ENCODE peak calls at places on chromosome 6, in eight cellular contexts. N is heart right ventricle; C is cardiac muscle cell; I is hepatocyte; M is pancreas; T is upper lobe of left lung; Z is CD8-positive, alpha-beta memory T cell; G is prostate gland. V is an unnamed sample. For H3K9me3, the result is how much of the 10 kb centered on the place peaks cover.

GRCh38 chr6:34059136-34059731 is 86.7 kb downstream of the GRM4 start:
- DNase-seq in N (no peak), G (no peak), C (no peak), I (no peak), M (no peak), Z (no peak), T (no peak), V (no peak)

GRCh38 chr6:6003334-6004146 is 3.2 kb downstream of the NRN1 start:
- DNase-seq in C (no peak), M (peak), N (peak), G (no peak), T (peak), Z (no peak), I (no peak), V (no peak)

GRCh38 chr6:18076231-18076630 is 46.2 kb downstream of the NHLRC1 start:
- DNase-seq in I (no peak), M (no peak), C (no peak), N (no peak), T (no peak), G (no peak), Z (no peak), V (no peak)

GRCh38 chr6:15547379-15547778 is 115.4 kb downstream of the DTNBP1 start:
- DNase-seq in M (no peak), G (no peak), Z (no peak), N (no peak), T (no peak), I (no peak), C (peak), V (no peak)

GRCh38 chr6:112330877-112331260 is 16.3 kb upstream of the RFPL4B start:
- DNase-seq in Z (no peak), I (no peak), G (no peak), C (no peak), T (no peak), M (no peak), N (no peak), V (no peak)

GRCh38 chr6:163427498-163428254 is 13.2 kb downstream of the QKI start:
- DNase-seq in C (peak), G (no peak), T (no peak), M (no peak), I (peak), Z (no peak), N (no peak), V (no peak)

GRCh38 chr6:41696788-41697187 is 38.6 kb downstream of the TFEB start:
- DNase-seq in C (no peak), I (no peak), N (no peak), Z (no peak), M (no peak), G (no peak), T (no peak), V (no peak)

GRCh38 chr6:43093361-43094289 is 17.5 kb downstream of the PTK7 start:
- DNase-seq in T (no peak), I (no peak), N (no peak), M (no peak), G (no peak), Z (no peak), C (peak), V (no peak)

GRCh38 chr6:78533876-78534275 is 333.5 kb upstream of the IRAK1BP1 start:
- DNase-seq in M (no peak), Z (no peak), C (no peak), T (no peak), I (no peak), N (no peak), G (no peak), V (no peak)

GRCh38 chr6:63649847-63650265 is 14.3 kb downstream of the PHF3 start:
- DNase-seq in I (no peak), M (no peak), Z (no peak), N (no peak), T (no peak), G (no peak), C (no peak), V (no peak)

GRCh38 chr6:151389640-151390275 is 1.6 kb downstream of the ZBTB2 start:
- DNase-seq in C (peak), I (peak), N (peak), T (no peak), G (peak), Z (no peak), M (no peak), V (no peak)

GRCh38 chr6:116419069-116419468 is 42.1 kb upstream of the CALHM6 start:
- DNase-seq in T (no peak), C (no peak), I (no peak), N (no peak), Z (no peak), M (no peak), G (no peak), V (no peak)

GRCh38 chr6:157012355-157012754 is 235.2 kb downstream of the ARID1B start:
- DNase-seq in Z (no peak), M (no peak), T (no peak), I (no peak), N (no peak), G (no peak), C (no peak), V (no peak)

GRCh38 chr6:147941143-147941542 is 401.5 kb upstream of the SASH1 start:
- DNase-seq in M (no peak), N (no peak), I (no peak), Z (no peak), G (no peak), T (no peak), C (peak), V (no peak)

GRCh38 chr6:53005667-53006250 is 10.7 kb upstream of the GSTA4 start:
- DNase-seq in N (no peak), T (no peak), M (no peak), C (no peak), I (no peak), Z (no peak), G (no peak), V (no peak)

GRCh38 chr6:17585766-17586502 is 14.2 kb upstream of the FAM8A1 start:
- DNase-seq in T (no peak), G (no peak), I (peak), Z (no peak), N (no peak), C (no peak), M (no peak), V (no peak)

GRCh38 chr6:170005680-170006470 is 254.5 kb downstream of the ERMARD start:
- DNase-seq in T (peak), C (no peak), G (no peak), M (no peak), Z (no peak), N (no peak), I (no peak), V (no peak)

GRCh38 chr6:42190784-42191183 is 4.0 kb downstream of the GUCA1B start:
- DNase-seq in N (no peak), G (no peak), T (no peak), I (peak), Z (no peak), M (no peak), C (peak), V (no peak)

GRCh38 chr6:152636675-152637421 is at the start of gene SYNE1:
- DNase-seq in G (peak), N (peak), C (peak), Z (peak), T (peak), M (peak), I (peak), V (no peak)

DNA sequence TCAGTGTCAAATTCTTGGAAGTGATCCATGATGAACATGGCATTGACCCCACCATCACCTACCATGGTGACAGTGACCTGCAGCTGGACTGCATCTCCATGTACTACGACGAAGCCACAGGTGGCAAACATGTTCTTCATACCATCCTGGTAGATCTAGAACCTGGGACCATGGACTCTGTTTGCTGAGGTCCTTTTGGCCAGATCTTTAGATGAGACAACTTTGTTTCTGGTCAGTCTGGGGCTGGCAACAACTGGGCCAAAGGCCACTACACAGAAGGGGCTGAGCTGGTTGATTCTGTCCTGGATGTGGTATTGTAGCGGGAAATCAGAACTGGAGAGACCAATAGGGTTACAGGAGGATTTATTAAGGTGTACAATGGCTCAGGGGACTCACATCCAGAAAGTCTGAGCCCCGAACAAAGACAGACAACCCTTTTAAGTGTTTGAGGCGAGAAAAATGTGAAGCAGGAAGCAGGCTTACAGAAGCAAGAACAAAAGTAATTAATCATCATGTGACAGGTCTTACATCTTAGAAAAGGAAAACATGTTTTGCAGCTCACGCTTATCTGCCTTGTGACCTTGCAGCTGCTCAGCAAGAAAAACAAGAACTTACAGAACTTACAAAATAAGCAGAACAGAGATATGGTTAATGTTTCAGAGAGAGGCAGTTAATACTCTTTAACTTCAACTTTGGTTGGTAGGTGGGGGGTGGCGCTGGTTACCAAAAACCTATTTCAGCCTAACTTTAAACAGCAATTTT is 58.8 kb upstream of the MOCS1 start:
- DNase-seq in M (no peak), N (no peak), Z (no peak), G (no peak), T (no peak), I (peak), C (peak), V (no peak)
- H3K9me3 ChIP-seq in M (under half), N (under half), Z (under half), G (under half), T (under half), I (under half), C (under half), V (under half)

DNA sequence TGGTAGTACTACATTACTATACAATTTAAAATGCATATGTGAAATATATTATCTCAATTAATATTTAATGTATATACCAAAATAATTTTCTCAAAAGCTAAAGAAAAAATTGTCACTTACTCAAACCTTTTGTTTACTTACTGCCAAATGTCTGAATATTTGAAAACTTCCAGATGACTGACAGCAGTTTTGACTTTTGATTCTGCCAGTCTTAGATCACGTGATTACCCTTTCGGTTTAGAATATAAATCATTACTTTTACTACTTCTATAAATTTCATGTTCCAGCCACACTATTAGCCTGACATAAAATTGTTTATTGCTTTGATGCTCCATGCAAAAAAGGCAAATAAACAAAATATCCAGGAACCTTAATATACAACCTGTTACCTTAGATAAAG is 680.7 kb upstream of the ID4 start:
- DNase-seq in N (no peak), G (no peak), M (no peak), T (no peak), Z (no peak), C (no peak), I (no peak), V (no peak)
- H3K9me3 ChIP-seq in N (under half), G (under half), M (under half), T (under half), Z (under half), C (under half), I (under half), V (under half)

GRCh38 chr6:140768133-140768532 is 1364.6 kb upstream of the GJE1 start:
- DNase-seq in Z (no peak), I (no peak), N (no peak), M (no peak), T (no peak), G (no peak), C (no peak), V (no peak)
- H3K9me3 ChIP-seq in Z (under half), I (under half), N (under half), M (under half), T (under half), G (under half), C (under half), V (under half)

DNA sequence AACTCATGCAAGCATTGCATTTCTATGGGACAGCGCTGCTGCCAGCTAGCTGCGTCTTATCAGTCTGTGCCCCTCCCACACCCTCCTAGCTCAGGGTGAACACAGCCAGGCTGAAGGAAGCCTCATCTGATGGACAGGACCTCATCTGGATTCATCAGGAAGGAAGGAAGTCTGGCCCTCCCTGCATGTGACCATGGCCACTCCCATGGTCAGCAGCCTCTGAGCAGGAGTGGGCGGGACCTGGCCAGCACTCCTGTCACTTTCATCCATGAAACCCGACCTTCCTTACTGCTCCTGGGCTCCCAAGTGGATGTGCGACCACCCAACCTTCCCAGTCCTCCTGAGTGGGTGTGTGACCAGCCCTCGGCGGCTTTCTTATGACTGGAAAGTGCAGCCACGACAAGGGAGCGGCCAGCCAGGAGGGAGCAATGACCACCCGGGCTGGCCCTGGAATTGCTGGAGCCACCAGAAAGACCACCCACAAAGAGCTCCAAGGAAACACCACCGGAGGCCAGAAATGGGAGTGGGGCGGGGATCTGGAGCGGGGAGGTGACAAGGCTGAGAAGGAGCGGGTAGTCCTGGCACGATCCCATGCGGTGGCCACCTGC is 241.1 kb downstream of the TTLL2 start:
- DNase-seq in T (no peak), Z (no peak), I (peak), C (peak), G (no peak), N (peak), M (no peak), V (no peak)
- H3K9me3 ChIP-seq in T (under half), Z (under half), I (under half), C (under half), G (under half), N (under half), M (under half), V (under half)

GRCh38 chr6:27448456-27448855 is 24.4 kb downstream of the ZNF184 start:
- DNase-seq in C (no peak), T (no peak), M (no peak), Z (no peak), G (no peak), N (no peak), I (no peak), V (no peak)

GRCh38 chr6:27451660-27452390 is 21.1 kb downstream of the ZNF184 start:
- DNase-seq in C (no peak), I (no peak), T (no peak), Z (no peak), M (no peak), G (no peak), N (no peak), V (no peak)

GRCh38 chr6:27452496-27452897 is 20.4 kb downstream of the ZNF184 start:
- DNase-seq in C (no peak), I (no peak), T (no peak), G (no peak), N (no peak), M (no peak), Z (no peak), V (no peak)
- H3K9me3 ChIP-seq in C (under half), I (half or more), T (half or more), G (under half), N (half or more), M (under half), Z (half or more), V (half or more)

GRCh38 chr6:12028194-12028593 is 16.1 kb downstream of the HIVEP1 start:
- DNase-seq in N (no peak), I (no peak), Z (no peak), T (no peak), M (no peak), G (no peak), C (no peak), V (no peak)

GRCh38 chr6:12032783-12033573 is 20.9 kb downstream of the HIVEP1 start:
- DNase-seq in Z (no peak), N (no peak), T (no peak), M (no peak), I (no peak), C (no peak), G (no peak), V (no peak)

GRCh38 chr6:12033770-12034169 is 21.7 kb downstream of the HIVEP1 start:
- DNase-seq in I (no peak), T (no peak), N (no peak), C (peak), M (no peak), Z (no peak), G (no peak), V (no peak)

GRCh38 chr6:12029979-12030737 is 18.0 kb downstream of the HIVEP1 start:
- DNase-seq in Z (no peak), M (no peak), G (no peak), I (no peak), C (no peak), N (no peak), T (no peak), V (no peak)

DNA sequence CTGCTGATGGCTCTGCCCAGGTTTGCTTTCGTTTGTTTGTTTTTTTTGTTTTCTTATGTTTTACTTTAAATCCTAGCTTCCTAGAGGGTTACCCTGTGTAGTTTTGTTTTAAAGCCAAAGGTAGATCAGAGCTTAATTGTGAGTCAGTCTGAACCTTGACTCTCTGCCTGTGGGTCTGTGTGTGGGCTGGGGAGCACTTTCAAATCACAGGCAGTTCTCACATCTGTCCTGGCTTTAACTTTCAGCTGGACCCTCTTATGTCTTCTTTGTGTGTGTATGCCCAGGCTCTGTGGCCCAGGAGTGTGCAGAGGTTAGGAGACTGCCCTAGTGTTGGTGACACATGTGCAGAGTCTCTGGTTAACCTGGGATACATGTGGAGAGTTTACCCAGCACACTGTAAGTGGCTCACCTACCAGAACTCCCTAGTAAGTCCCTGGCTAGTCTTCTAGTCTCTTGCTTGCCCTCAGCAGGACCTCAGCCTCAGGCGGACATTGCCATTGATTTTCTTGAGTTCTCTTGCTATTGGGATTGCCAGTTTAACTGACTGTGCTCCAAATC is 19.0 kb downstream of the HIVEP1 start:
- DNase-seq in G (no peak), C (no peak), I (no peak), T (no peak), Z (no peak), M (no peak), N (no peak), V (no peak)
- H3K9me3 ChIP-seq in G (under half), C (under half), I (under half), T (under half), Z (under half), M (under half), N (under half), V (under half)

GRCh38 chr6:58290177-58290576 is 972.7 kb downstream of the PRIM2 start:
- DNase-seq in I (no peak), G (no peak), M (no peak), T (no peak), Z (no peak), C (no peak), N (no peak), V (no peak)
- H3K9me3 ChIP-seq in I (under half), G (under half), M (under half), T (under half), Z (under half), C (under half), N (under half), V (under half)

DNA sequence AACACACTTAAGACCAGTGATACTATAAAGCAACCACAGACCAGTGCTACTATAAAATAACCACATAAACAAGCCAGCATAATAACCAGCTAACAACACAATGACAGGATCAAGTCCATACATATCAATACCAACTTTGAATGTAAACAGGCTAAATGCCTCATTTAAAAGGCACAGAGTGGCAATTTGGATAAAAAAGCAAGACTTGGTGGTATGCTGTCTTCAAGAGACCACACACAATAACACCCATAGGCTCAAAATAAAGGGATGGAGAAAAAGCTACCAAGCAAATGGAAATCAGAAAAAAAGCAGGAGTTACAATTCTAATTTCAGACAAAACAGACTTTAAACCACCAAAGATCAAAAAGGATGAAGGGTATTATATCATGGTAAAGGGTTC is 19.8 kb upstream of the ELOVL4 start:
- DNase-seq in Z (no peak), M (no peak), I (no peak), N (no peak), G (no peak), T (no peak), C (no peak), V (no peak)
- H3K9me3 ChIP-seq in Z (under half), M (under half), I (under half), N (half or more), G (under half), T (under half), C (under half), V (under half)

GRCh38 chr6:1757133-1757532 is 147.4 kb downstream of the FOXC1 start:
- DNase-seq in I (no peak), G (no peak), M (no peak), Z (no peak), T (no peak), C (no peak), N (no peak), V (no peak)

GRCh38 chr6:1756472-1757129 is 146.9 kb downstream of the FOXC1 start:
- DNase-seq in Z (no peak), C (no peak), I (no peak), G (no peak), M (no peak), N (no peak), T (no peak), V (no peak)

GRCh38 chr6:1760876-1761275 is 151.2 kb downstream of the FOXC1 start:
- DNase-seq in N (no peak), T (no peak), I (no peak), M (no peak), C (no peak), Z (no peak), G (no peak), V (no peak)

GRCh38 chr6:1759877-1760276 is 150.2 kb downstream of the FOXC1 start:
- DNase-seq in T (no peak), Z (no peak), G (no peak), I (no peak), M (no peak), C (no peak), N (no peak), V (no peak)

DNA sequence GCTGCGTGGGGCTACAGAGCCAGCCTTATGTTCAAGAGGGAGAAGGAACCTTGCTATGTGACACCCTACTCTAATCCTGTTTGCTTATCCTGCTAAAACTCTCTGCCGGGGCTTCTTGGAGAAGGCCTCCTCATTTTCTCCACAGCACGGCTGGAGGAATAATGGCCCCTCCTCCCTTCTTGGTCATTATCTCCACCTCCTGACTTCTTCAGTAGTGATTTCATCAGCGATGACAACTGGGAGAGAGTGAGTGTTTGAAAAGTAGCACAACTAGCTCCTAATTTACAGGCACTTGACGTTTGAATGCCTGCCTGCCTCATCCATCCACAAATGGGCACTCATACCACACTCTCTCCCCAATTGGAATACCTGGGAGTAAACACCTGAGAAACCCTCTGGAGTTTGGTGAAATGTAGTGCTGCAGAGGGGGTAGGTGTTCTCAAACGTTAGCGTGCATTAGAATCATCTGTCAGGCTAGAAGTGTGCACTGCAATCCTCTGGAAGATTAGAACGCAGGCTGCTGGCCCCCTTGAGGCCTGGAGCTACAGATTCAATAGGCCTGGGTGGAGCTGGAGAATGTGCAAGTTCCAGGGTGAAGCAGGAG is 148.5 kb downstream of the FOXC1 start:
- DNase-seq in C (no peak), M (no peak), T (no peak), Z (no peak), I (no peak), G (no peak), N (no peak), V (no peak)
- H3K9me3 ChIP-seq in C (under half), M (under half), T (under half), Z (under half), I (under half), G (under half), N (under half), V (under half)